ENCODE peak calls at places on chromosome 16, in ten cellular contexts. S, T, V, Y, H, Z, X, L, I and M are unnamed samples.

GRCh38 chr16:19885456-19886060 is 910 bp upstream of the GPRC5B start:
- DNase-seq in Z (no peak), Y (no peak), T (peak; percentile 27), X (peak; percentile 27), L (no peak), S (no peak), H (no peak), I (peak; percentile 13), V (no peak), M (no peak)

GRCh38 chr16:81457326-81458133 is 12.9 kb downstream of the CMIP start:
- DNase-seq in S (peak; percentile 16), Z (no peak), V (no peak), X (no peak), Y (no peak), L (peak; percentile 68), H (no peak), I (no peak), T (no peak), M (no peak)

GRCh38 chr16:9053006-9053601 is 38.3 kb upstream of the HAPSTR1 start:
- DNase-seq in I (no peak), H (peak; percentile 56), T (peak; percentile 24), V (peak; percentile 50), S (peak; percentile 74), Z (peak; percentile 10), Y (peak; percentile 60), L (peak; percentile 71), X (peak; percentile 25), M (no peak)

GRCh38 chr16:16014329-16015224 is 65.2 kb downstream of the ABCC1 start:
- DNase-seq in H (peak; percentile 52), I (no peak), V (peak; percentile 61), L (peak; percentile 34), Z (no peak), X (peak; percentile 70), T (peak; percentile 41), S (no peak), Y (no peak), M (no peak)

GRCh38 chr16:19745286-19746018 is 27.4 kb downstream of the IQCK start:
- DNase-seq in S (no peak), I (no peak), Y (no peak), T (no peak), X (no peak), V (no peak), Z (no peak), H (no peak), L (peak; percentile 30), M (no peak)

GRCh38 chr16:48499822-48500440 is 110.0 kb downstream of the N4BP1 start:
- DNase-seq in S (no peak), X (no peak), Z (no peak), L (peak; percentile 92), I (no peak), Y (no peak), T (peak; percentile 72), V (no peak), H (no peak), M (no peak)

GRCh38 chr16:1630450-1631213 is 18.5 kb downstream of the CRAMP1 start:
- DNase-seq in Z (no peak), T (no peak), X (no peak), I (no peak), Y (no peak), L (no peak), H (no peak), S (no peak), V (no peak), M (no peak)

GRCh38 chr16:19114359-19115147 is 789 bp downstream of the ITPRIPL2 start:
- DNase-seq in I (no peak), T (peak; percentile 76), S (no peak), Z (no peak), X (peak; percentile 62), Y (peak; percentile 76), H (peak; percentile 78), L (peak; percentile 65), V (no peak), M (no peak)

GRCh38 chr16:68448360-68448970 is at the start of gene SMPD3:
- DNase-seq in X (peak; percentile 96), L (peak; percentile 98), Z (peak; percentile 100), V (peak; percentile 92), S (peak; percentile 90), Y (peak; percentile 98), H (peak; percentile 99), T (peak; percentile 90), I (peak; percentile 99), M (peak; percentile 96)
- H3K4me1 ChIP-seq in X (peaks cover 21% of the 10 kb centered on the region), L (peaks cover 7% of the 10 kb centered on the region), Z (peaks cover 17% of the 10 kb centered on the region), V (peaks cover 9% of the 10 kb centered on the region), S (no peaks in the 10 kb centered on the region), Y (peaks cover 15% of the 10 kb centered on the region), H (peaks cover 11% of the 10 kb centered on the region), T (peaks cover 14% of the 10 kb centered on the region), I (peaks cover 28% of the 10 kb centered on the region), M (peaks cover 25% of the 10 kb centered on the region)

GRCh38 chr16:539901-540530 is 12.5 kb downstream of the CAPN15 start:
- DNase-seq in Z (no peak), V (no peak), I (no peak), T (no peak), H (no peak), S (no peak), Y (no peak), L (peak; percentile 66), X (no peak), M (no peak)
- H3K36me3 ChIP-seq in Z (peaks cover 41% of the 10 kb centered on the region), V (peaks cover 16% of the 10 kb centered on the region), I (peaks cover 33% of the 10 kb centered on the region), T (no peaks in the 10 kb centered on the region), H (peaks cover 21% of the 10 kb centered on the region), S (no peaks in the 10 kb centered on the region), Y (peaks cover 55% of the 10 kb centered on the region), L (no peaks in the 10 kb centered on the region), X (peaks cover 23% of the 10 kb centered on the region), M (peaks cover 12% of the 10 kb centered on the region)

DNA sequence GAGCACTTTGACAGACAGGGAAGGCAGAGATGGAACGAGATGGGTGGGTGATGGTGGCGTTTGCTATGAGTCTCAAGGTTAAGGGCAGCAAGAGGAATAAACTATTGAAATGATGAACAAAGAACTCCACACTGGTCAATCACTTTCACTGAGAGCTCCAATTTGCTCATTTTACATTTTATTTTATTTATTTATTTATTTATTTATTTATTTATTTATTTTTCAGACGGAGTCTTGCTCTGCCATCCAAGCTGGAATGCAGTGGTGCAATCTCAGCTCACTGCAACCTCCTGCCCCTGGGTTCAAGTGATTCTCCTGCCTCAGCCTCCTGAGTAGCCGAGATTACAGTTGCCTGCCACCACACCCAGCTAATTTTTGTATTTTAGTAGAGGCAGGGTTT is 669.1 kb downstream of the HS3ST4 start:
- DNase-seq in Y (no peak), X (no peak), H (no peak), L (no peak), Z (no peak), I (no peak), T (no peak), V (no peak), S (no peak), M (no peak)
- H3K4me1 ChIP-seq in Y (no peaks in the 10 kb centered on the region), X (no peaks in the 10 kb centered on the region), H (no peaks in the 10 kb centered on the region), L (no peaks in the 10 kb centered on the region), Z (no peaks in the 10 kb centered on the region), I (no peaks in the 10 kb centered on the region), T (no peaks in the 10 kb centered on the region), V (no peaks in the 10 kb centered on the region), S (no peaks in the 10 kb centered on the region), M (no peaks in the 10 kb centered on the region)

DNA sequence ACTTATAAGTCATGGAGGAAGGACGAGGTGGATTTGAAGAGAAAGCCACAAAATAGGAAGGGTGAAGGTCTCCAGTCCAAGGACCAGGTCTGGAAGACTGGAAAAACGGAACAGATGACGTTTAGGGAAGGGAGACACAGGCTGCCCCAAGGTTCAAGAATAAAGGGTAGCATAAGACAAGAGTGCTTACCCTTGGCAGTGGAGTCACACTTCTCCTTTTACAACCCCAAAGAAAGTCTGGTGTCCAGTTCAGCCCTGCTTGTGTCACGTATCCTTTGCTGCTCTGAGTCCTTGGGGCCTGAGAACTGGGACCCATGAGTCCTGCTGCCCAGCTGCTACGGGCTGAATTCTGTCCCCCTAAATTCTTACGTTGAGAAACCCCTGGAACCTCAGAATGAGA is 13.0 kb upstream of the GGA2 start:
- DNase-seq in X (no peak), Z (no peak), S (no peak), Y (no peak), T (no peak), L (no peak), I (no peak), H (no peak), V (no peak), M (no peak)
- H3K36me3 ChIP-seq in X (peaks cover 64% of the 10 kb centered on the region), Z (peaks cover 70% of the 10 kb centered on the region), S (peaks cover 30% of the 10 kb centered on the region), Y (peaks cover 57% of the 10 kb centered on the region), T (no peaks in the 10 kb centered on the region), L (peaks cover 27% of the 10 kb centered on the region), I (peaks cover 45% of the 10 kb centered on the region), H (peaks cover 54% of the 10 kb centered on the region), V (peaks cover 71% of the 10 kb centered on the region), M (peaks cover 25% of the 10 kb centered on the region)